ENCODE peak calls at places on chromosomes 5 and 9, in five cellular contexts. One of them, this sample, is unnamed.

GRCh38 chr5:62974623-62975022 is 396.0 kb downstream of the LRRC70 start:
- DNase-seq in K562: no peak
- DNase-seq in GM12878: no peak
- DNase-seq in H1: no peak
- DNase-seq in A549: no peak
- DNase-seq in this sample: no peak

GRCh38 chr9:113590991-113591898 is 127.7 kb downstream of the RGS3 start:
- DNase-seq in H1: peak; percentile 60
- DNase-seq in GM12878: no peak
- DNase-seq in K562: peak; percentile 83
- DNase-seq in A549: peak; percentile 72
- DNase-seq in this sample: peak; percentile 59

GRCh38 chr9:137136261-137136925 is 2.6 kb upstream of the GRIN1 start:
- DNase-seq in A549: no peak
- DNase-seq in K562: no peak
- DNase-seq in H1: no peak
- DNase-seq in GM12878: no peak
- DNase-seq in this sample: no peak

GRCh38 chr9:1997646-1998045 is 17.5 kb upstream of the SMARCA2 start:
- DNase-seq in K562: no peak
- DNase-seq in A549: no peak
- DNase-seq in H1: no peak
- DNase-seq in GM12878: no peak
- DNase-seq in this sample: no peak

GRCh38 chr5:122101636-122102285 is 23.7 kb upstream of the LOX start:
- DNase-seq in GM12878: no peak
- DNase-seq in A549: no peak
- DNase-seq in K562: peak; percentile 57
- DNase-seq in H1: no peak
- DNase-seq in this sample: peak; percentile 23

GRCh38 chr5:174457141-174457678 is 267.2 kb upstream of the MSX2 start:
- DNase-seq in H1: no peak
- DNase-seq in GM12878: no peak
- DNase-seq in A549: no peak
- DNase-seq in K562: no peak
- DNase-seq in this sample: no peak

GRCh38 chr9:93267681-93268505 is 84.0 kb downstream of the WNK2 start:
- DNase-seq in H1: no peak
- DNase-seq in GM12878: no peak
- DNase-seq in A549: no peak
- DNase-seq in K562: no peak
- DNase-seq in this sample: no peak

GRCh38 chr9:101999441-101999840 is 261.0 kb upstream of the GRIN3A start:
- DNase-seq in GM12878: no peak
- DNase-seq in A549: no peak
- DNase-seq in K562: no peak
- DNase-seq in H1: no peak
- DNase-seq in this sample: no peak

GRCh38 chr9:135468866-135469521 is 10.6 kb upstream of the PPP1R26 start:
- DNase-seq in H1: no peak
- DNase-seq in GM12878: no peak
- DNase-seq in A549: no peak
- DNase-seq in K562: peak; percentile 90
- DNase-seq in this sample: no peak

GRCh38 chr5:3197237-3197636 is 398.4 kb upstream of the IRX1 start:
- DNase-seq in A549: no peak
- DNase-seq in GM12878: no peak
- DNase-seq in K562: no peak
- DNase-seq in H1: no peak
- DNase-seq in this sample: no peak

GRCh38 chr9:105007143-105007542 is 79.2 kb upstream of the ABCA1 start:
- DNase-seq in K562: no peak
- DNase-seq in GM12878: no peak
- DNase-seq in A549: peak; percentile 33
- DNase-seq in H1: no peak
- DNase-seq in this sample: no peak

GRCh38 chr9:36151306-36152210 is 15.0 kb downstream of the GLIPR2 start:
- DNase-seq in A549: no peak
- DNase-seq in K562: no peak
- DNase-seq in H1: no peak
- DNase-seq in GM12878: peak; percentile 72
- DNase-seq in this sample: no peak

GRCh38 chr5:39775058-39775457 is 350.3 kb upstream of the DAB2 start:
- DNase-seq in A549: no peak
- DNase-seq in K562: no peak
- DNase-seq in GM12878: no peak
- DNase-seq in H1: no peak
- DNase-seq in this sample: no peak

GRCh38 chr9:77486968-77487367 is 161.2 kb downstream of the GNA14 start:
- DNase-seq in A549: no peak
- DNase-seq in H1: no peak
- DNase-seq in GM12878: no peak
- DNase-seq in K562: no peak
- DNase-seq in this sample: no peak

GRCh38 chr5:15383469-15383868 is 116.5 kb upstream of the FBXL7 start:
- DNase-seq in GM12878: no peak
- DNase-seq in K562: no peak
- DNase-seq in A549: no peak
- DNase-seq in H1: no peak
- DNase-seq in this sample: peak; percentile 3

GRCh38 chr5:134511796-134512660 is 13.4 kb upstream of the JADE2 start:
- DNase-seq in H1: no peak
- DNase-seq in K562: peak; percentile 72
- DNase-seq in GM12878: no peak
- DNase-seq in A549: no peak
- DNase-seq in this sample: peak; percentile 74

GRCh38 chr9:83934569-83935275 is 13.5 kb upstream of the KIF27 start:
- DNase-seq in H1: no peak
- DNase-seq in K562: no peak
- DNase-seq in GM12878: no peak
- DNase-seq in A549: no peak
- DNase-seq in this sample: no peak

GRCh38 chr9:128713941-128714573 is 9.9 kb downstream of the ZDHHC12 start:
- DNase-seq in K562: no peak
- DNase-seq in GM12878: no peak
- DNase-seq in A549: no peak
- DNase-seq in H1: no peak
- DNase-seq in this sample: no peak

GRCh38 chr5:115309751-115310370 is 13.4 kb upstream of the CCDC112 start:
- DNase-seq in H1: no peak
- DNase-seq in A549: no peak
- DNase-seq in GM12878: no peak
- DNase-seq in K562: peak; percentile 49
- DNase-seq in this sample: peak; percentile 26

GRCh38 chr9:112777914-112778313 is 27.4 kb downstream of the SNX30 start:
- DNase-seq in GM12878: no peak
- DNase-seq in H1: no peak
- DNase-seq in K562: no peak
- DNase-seq in A549: no peak
- DNase-seq in this sample: no peak

GRCh38 chr9:89524888-89525385 is 27.0 kb upstream of the SEMA4D start:
- DNase-seq in GM12878: no peak
- DNase-seq in H1: no peak
- DNase-seq in K562: no peak
- DNase-seq in A549: no peak
- DNase-seq in this sample: no peak

GRCh38 chr5:133962801-133963476 is 5.5 kb downstream of the C5orf15 start:
- DNase-seq in H1: no peak
- DNase-seq in K562: peak; percentile 66
- DNase-seq in A549: no peak
- DNase-seq in GM12878: no peak
- DNase-seq in this sample: no peak

GRCh38 chr9:42852133-42852532 is 668.7 kb downstream of the SPATA31A6 start:
- DNase-seq in H1: peak; percentile 44
- DNase-seq in A549: peak; percentile 0
- DNase-seq in K562: peak; percentile 29
- DNase-seq in GM12878: no peak
- DNase-seq in this sample: peak; percentile 52

GRCh38 chr9:131661954-131662621 is 77.8 kb downstream of the RAPGEF1 start:
- DNase-seq in A549: no peak
- DNase-seq in GM12878: no peak
- DNase-seq in K562: peak; percentile 30
- DNase-seq in H1: no peak
- DNase-seq in this sample: no peak

GRCh38 chr5:134246771-134247329 is 21.0 kb upstream of the PPP2CA start:
- DNase-seq in GM12878: no peak
- DNase-seq in A549: no peak
- DNase-seq in H1: no peak
- DNase-seq in K562: no peak
- DNase-seq in this sample: peak; percentile 24

GRCh38 chr5:140827704-140828401 is at the start of gene PCDHA6:
- DNase-seq in H1: no peak
- DNase-seq in K562: peak; percentile 11
- DNase-seq in A549: no peak
- DNase-seq in GM12878: no peak
- DNase-seq in this sample: no peak

GRCh38 chr5:133900498-133901270 is 67.7 kb downstream of the C5orf15 start:
- DNase-seq in H1: no peak
- DNase-seq in GM12878: no peak
- DNase-seq in K562: no peak
- DNase-seq in A549: no peak
- DNase-seq in this sample: no peak

GRCh38 chr9:127021664-127022337 is 100.6 kb downstream of the ANGPTL2 start:
- DNase-seq in GM12878: no peak
- DNase-seq in A549: no peak
- DNase-seq in H1: no peak
- DNase-seq in K562: peak; percentile 21
- DNase-seq in this sample: no peak
- TF ChIP-seq HDAC2 in GM12878: no peak
- TF ChIP-seq HDAC2 in A549: no peak
- TF ChIP-seq HDAC2 in H1: no peak
- TF ChIP-seq HDAC2 in K562: no peak
- TF ChIP-seq HDAC2 in this sample: no peak

DNA sequence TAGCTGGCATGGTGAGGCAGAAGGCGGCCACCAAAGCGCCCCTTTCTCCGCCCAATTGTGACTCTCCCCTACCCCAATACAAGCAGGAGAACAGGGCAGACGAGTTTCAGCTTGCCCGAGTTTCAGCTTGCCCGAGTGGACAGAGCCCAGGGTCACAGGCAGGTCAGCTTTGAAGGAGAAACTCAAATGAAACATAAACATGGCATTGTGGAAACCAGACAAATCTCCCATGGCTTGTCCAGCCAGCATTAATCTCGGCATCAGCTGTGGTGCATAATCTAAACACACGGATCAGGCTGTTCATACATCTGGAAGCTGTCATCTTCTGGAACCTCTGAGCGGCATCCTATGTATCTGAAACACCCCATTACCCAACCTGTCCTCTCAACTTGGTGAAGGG is 16.9 kb downstream of the PTCH1 start:
- DNase-seq in H1: no peak
- DNase-seq in K562: no peak
- DNase-seq in A549: no peak
- DNase-seq in GM12878: no peak
- DNase-seq in this sample: peak; percentile 32
- H3K4me1 ChIP-seq in H1: peaks cover 12% of the 10 kb centered on the region
- H3K4me1 ChIP-seq in K562: peaks cover 17% of the 10 kb centered on the region
- H3K4me1 ChIP-seq in A549: peaks cover 19% of the 10 kb centered on the region
- H3K4me1 ChIP-seq in GM12878: peaks cover 22% of the 10 kb centered on the region
- H3K4me1 ChIP-seq in this sample: peaks cover 33% of the 10 kb centered on the region

DNA sequence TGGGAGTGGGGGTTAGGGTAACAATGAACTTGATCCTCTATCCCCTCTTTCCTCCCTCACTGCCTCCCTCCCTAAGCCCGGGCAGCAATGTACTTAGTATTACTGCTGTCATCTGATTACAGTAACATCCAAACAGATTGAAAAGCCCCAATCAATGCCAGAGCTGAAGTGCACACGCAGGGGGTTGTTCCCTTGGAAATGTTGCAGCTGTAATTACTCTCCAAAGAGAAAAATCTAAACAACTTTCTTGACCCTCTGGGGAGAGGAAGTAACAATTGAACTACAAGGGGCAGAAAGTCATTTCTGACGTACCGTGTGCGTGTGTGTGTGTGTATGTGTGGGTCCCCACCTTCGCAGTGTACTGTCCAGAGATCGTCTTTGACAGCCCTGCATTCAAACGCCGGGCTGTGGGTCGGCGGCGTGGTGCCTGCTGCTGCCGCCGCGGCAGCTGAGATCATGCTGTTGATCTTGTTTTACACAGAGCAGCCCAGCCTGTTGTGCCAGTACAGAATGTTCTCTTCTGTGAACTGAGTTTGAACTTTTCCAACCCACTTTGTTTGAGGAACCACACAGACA is 66.0 kb upstream of the KLF9 start:
- DNase-seq in H1: no peak
- DNase-seq in K562: no peak
- DNase-seq in A549: no peak
- DNase-seq in GM12878: no peak
- DNase-seq in this sample: no peak
- TF ChIP-seq HDAC2 in H1: no peak
- TF ChIP-seq HDAC2 in K562: no peak
- TF ChIP-seq HDAC2 in A549: no peak
- TF ChIP-seq HDAC2 in GM12878: no peak
- TF ChIP-seq HDAC2 in this sample: no peak

DNA sequence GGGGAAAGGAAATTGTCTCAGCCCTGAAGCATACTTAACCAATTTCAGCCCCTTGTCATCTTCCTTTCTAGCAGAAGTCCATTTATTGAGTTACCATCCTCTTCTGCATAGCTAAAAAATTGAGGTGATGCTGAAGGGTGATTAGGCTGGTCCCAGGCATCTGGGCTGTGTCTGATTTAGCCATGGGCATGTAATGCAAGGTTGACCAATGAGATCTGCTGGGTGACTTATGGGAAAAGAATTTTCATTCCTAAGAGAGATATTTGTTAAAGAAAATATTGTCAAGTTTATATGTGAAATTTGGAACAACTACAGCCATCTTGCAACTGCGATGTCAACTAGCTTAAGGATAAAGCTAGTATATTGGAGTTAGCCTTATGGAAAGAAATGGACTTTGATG is 5.1 kb downstream of the ITGA2 start:
- DNase-seq in H1: no peak
- DNase-seq in K562: no peak
- DNase-seq in GM12878: no peak
- DNase-seq in A549: no peak
- DNase-seq in this sample: no peak
- H3K4me1 ChIP-seq in H1: no peaks in the 10 kb centered on the region
- H3K4me1 ChIP-seq in K562: no peaks in the 10 kb centered on the region
- H3K4me1 ChIP-seq in GM12878: no peaks in the 10 kb centered on the region
- H3K4me1 ChIP-seq in A549: peaks cover 47% of the 10 kb centered on the region
- H3K4me1 ChIP-seq in this sample: peaks cover 84% of the 10 kb centered on the region

GRCh38 chr9:16236326-16236725 is 634.1 kb downstream of the BNC2 start:
- DNase-seq in GM12878: no peak
- DNase-seq in A549: no peak
- DNase-seq in K562: no peak
- DNase-seq in H1: no peak
- DNase-seq in this sample: no peak
- TF ChIP-seq HDAC2 in GM12878: no peak
- TF ChIP-seq HDAC2 in A549: no peak
- TF ChIP-seq HDAC2 in K562: no peak
- TF ChIP-seq HDAC2 in H1: no peak
- TF ChIP-seq HDAC2 in this sample: no peak

This sample was measured in HepG2.